ENCODE peak calls at places on chromosomes 13 and 19, in seven cellular contexts. G is neural crest cell, L is endothelial cell of umbilical vein, E is GM12878, R is breast epithelium, C is left ventricle myocardium inferior, N is GM12865. M is an unnamed sample.

GRCh38 chr13:30153871-30154426 is 153.4 kb downstream of the KATNAL1 start:
- DNase-seq in G (no peak), L (no peak), E (no peak), R (no peak), C (no peak), N (peak; percentile 48), M (no peak)

GRCh38 chr13:111518161-111518791 is 197.8 kb downstream of the TEX29 start:
- DNase-seq in G (no peak), L (no peak), E (no peak), R (no peak), C (no peak), N (no peak), M (no peak)

GRCh38 chr19:6278740-6279619 is 795 bp downstream of the MLLT1 start:
- DNase-seq in G (no peak), L (no peak), E (no peak), R (no peak), C (no peak), N (peak; percentile 17), M (no peak)

GRCh38 chr13:59301166-59301551 is 862.6 kb downstream of the DIAPH3 start:
- DNase-seq in G (no peak), L (no peak), E (no peak), R (no peak), C (no peak), N (no peak), M (no peak)

GRCh38 chr13:98103531-98103930 is 39.4 kb upstream of the FARP1 start:
- DNase-seq in G (no peak), L (no peak), E (no peak), R (no peak), C (no peak), N (no peak), M (no peak)

GRCh38 chr19:11175920-11176319 is 20.3 kb upstream of the SPC24 start:
- DNase-seq in G (no peak), L (no peak), E (no peak), R (no peak), C (no peak), N (no peak), M (no peak)

GRCh38 chr13:45367358-45367757 is 26.4 kb upstream of the TPT1 start:
- DNase-seq in G (no peak), L (peak; percentile 79), E (peak; percentile 67), R (peak; percentile 63), C (peak; percentile 28), N (peak; percentile 89), M (no peak)

GRCh38 chr13:67390462-67391093 is 160.4 kb upstream of the PCDH9 start:
- DNase-seq in G (no peak), L (no peak), E (no peak), R (no peak), C (no peak), N (no peak), M (no peak)

GRCh38 chr19:46904114-46905060 is 43.6 kb downstream of the ARHGAP35 start:
- DNase-seq in G (no peak), L (peak; percentile 49), E (no peak), R (no peak), C (peak; percentile 36), N (no peak), M (no peak)

GRCh38 chr19:49677232-49677881 is at the start of gene PRMT1:
- DNase-seq in G (peak; percentile 51), L (no peak), E (no peak), R (no peak), C (no peak), N (peak; percentile 70), M (no peak)

GRCh38 chr19:52200044-52200443 is 10.2 kb downstream of the PPP2R1A start:
- DNase-seq in G (no peak), L (peak; percentile 31), E (no peak), R (peak; percentile 35), C (peak; percentile 26), N (no peak), M (no peak)

GRCh38 chr13:111912991-111913781 is 153.8 kb upstream of the SOX1 start:
- DNase-seq in G (no peak), L (no peak), E (no peak), R (no peak), C (no peak), N (no peak), M (no peak)

GRCh38 chr19:33684550-33685303 is 63.0 kb downstream of the CHST8 start:
- DNase-seq in G (peak; percentile 14), L (no peak), E (no peak), R (no peak), C (no peak), N (no peak), M (no peak)

DNA sequence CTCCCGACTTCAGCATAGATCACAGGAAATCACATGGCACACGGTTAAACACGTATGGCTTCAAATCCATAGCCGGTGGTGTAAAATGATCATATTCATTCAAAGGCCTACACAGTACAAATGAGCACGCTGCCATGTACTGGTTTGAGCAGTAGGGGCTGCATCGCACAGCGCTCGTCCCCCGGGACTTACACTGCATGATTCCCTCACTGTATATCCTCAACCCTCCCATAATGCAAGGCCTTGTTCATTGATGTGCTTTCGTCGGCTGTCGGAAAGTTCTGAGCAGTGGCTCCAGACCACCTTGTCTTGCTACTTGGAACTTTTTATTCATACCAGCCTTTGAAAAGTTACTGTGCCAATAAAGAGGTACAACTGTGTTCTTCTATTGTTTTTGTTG is 578.2 kb downstream of the MYO16 start:
- DNase-seq in G (no peak), L (no peak), E (no peak), R (no peak), C (no peak), N (no peak), M (no peak)
- TF ChIP-seq CTCF in G (no peak), L (no peak), E (no peak), R (no peak), C (no peak), N (no peak), M (no peak)

GRCh38 chr19:31249217-31249616 is 100.0 kb downstream of the TSHZ3 start:
- DNase-seq in G (no peak), L (no peak), E (no peak), R (no peak), C (no peak), N (no peak), M (no peak)
- TF ChIP-seq CTCF in G (no peak), L (no peak), E (no peak), R (no peak), C (peak; percentile 24), N (no peak), M (no peak)

GRCh38 chr19:41541990-41542584 is 33.9 kb upstream of the CEACAM21 start:
- DNase-seq in G (peak; percentile 24), L (peak; percentile 67), E (no peak), R (no peak), C (peak; percentile 56), N (peak; percentile 86), M (no peak)
- TF ChIP-seq CTCF in G (peak; percentile 62), L (peak; percentile 70), E (peak; percentile 69), R (no peak), C (peak; percentile 69), N (peak; percentile 64), M (peak; percentile 57)

DNA sequence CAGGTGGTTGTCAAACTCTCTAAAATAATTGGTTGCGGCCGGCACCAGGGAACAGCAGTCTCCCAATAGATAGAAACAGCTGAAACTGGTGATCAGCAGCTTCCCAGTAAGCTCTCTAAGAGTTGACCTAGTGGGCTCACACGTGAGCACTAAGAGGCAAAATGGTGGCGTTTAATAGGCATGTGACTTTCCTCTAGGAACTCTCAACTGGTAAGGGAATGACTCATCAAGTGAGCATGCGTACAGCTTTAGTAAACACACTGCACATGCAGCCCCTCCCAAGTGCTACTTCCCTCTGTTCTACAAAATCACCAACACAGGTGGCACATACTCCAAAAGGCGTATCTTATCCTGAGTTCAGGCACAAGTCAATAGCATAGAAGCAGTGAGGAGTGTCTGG is 41.7 kb downstream of the TNFSF11 start:
- DNase-seq in G (no peak), L (no peak), E (no peak), R (no peak), C (no peak), N (no peak), M (no peak)
- TF ChIP-seq CTCF in G (no peak), L (no peak), E (no peak), R (no peak), C (no peak), N (no peak), M (no peak)

GRCh38 chr19:29873801-29874575 is 62.2 kb downstream of the CCNE1 start:
- DNase-seq in G (no peak), L (no peak), E (no peak), R (no peak), C (no peak), N (no peak), M (no peak)
- TF ChIP-seq CTCF in G (no peak), L (no peak), E (no peak), R (no peak), C (peak; percentile 42), N (no peak), M (no peak)

M was measured in D721Med.